ENCODE peak calls at places on chromosomes 4 and X, in seven cellular contexts. B is naive thymus-derived CD8-positive, alpha-beta T cell; T is mesothelial cell of epicardium; W is NCI-H748 treated with DMSO at 0.1 percent for 48 hours; M is activated T-cell treated with anti-CD3 and anti-CD28 coated beads, Interleukin-2, amount 50 U/mL, for 72 hours; P is cardiac fibroblast; V is stimulated activated naive B cell treated with anti-CD40 and anti-IgM and Interleukin-4, amounts not matched to agents 10 μg/mL and 1 μg/mL and 100 μg/mL, for 72 hours. I is an unnamed sample.
A peak's percentile ranks its signal among the peaks of the same experiment; 100 is the strongest.

GRCh38 chr4:108359936-108360681 is 191.4 kb upstream of the LEF1 start:
- DNase-seq in B (no peak), T (no peak), W (no peak), M (no peak), P (no peak), V (no peak), I (no peak)

GRCh38 chrX:107573016-107573415 is 55.3 kb upstream of the PRPS1 start:
- DNase-seq in B (no peak), T (no peak), W (no peak), M (no peak), P (no peak), V (no peak), I (no peak)

GRCh38 chr4:170007113-170007512 is 19.1 kb downstream of the MFAP3L start:
- DNase-seq in B (no peak), T (no peak), W (no peak), M (no peak), P (no peak), V (no peak), I (no peak)

GRCh38 chr4:123640271-123640670 is 243.7 kb downstream of the SPRY1 start:
- DNase-seq in B (no peak), T (no peak), W (no peak), M (no peak), P (peak; percentile 80), V (no peak), I (no peak)

GRCh38 chrX:105460366-105460765 is 239.9 kb upstream of the TEX13A start:
- DNase-seq in B (no peak), T (no peak), W (no peak), M (no peak), P (peak; percentile 67), V (no peak), I (no peak)

GRCh38 chrX:120308558-120308957 is 2.7 kb downstream of the TMEM255A start:
- DNase-seq in B (no peak), T (no peak), W (peak; percentile 35), M (peak; percentile 3), P (no peak), V (no peak), I (no peak)

GRCh38 chr4:3702551-3703221 is 63.5 kb upstream of the ADRA2C start:
- DNase-seq in B (no peak), T (no peak), W (no peak), M (no peak), P (no peak), V (no peak), I (no peak)

GRCh38 chr4:107203733-107204132 is 167.6 kb upstream of the DKK2 start:
- DNase-seq in B (no peak), T (no peak), W (no peak), M (no peak), P (no peak), V (no peak), I (no peak)

GRCh38 chr4:27010334-27010940 is 149.8 kb downstream of the STIM2 start:
- DNase-seq in B (peak; percentile 35), T (no peak), W (peak; percentile 23), M (peak; percentile 62), P (peak; percentile 84), V (peak; percentile 22), I (peak; percentile 33)

GRCh38 chrX:117707948-117708743 is 408.5 kb downstream of the KLHL13 start:
- DNase-seq in B (no peak), T (no peak), W (no peak), M (no peak), P (no peak), V (no peak), I (no peak)

GRCh38 chr4:112973897-112974296 is 75.6 kb upstream of the ANK2 start:
- DNase-seq in B (no peak), T (no peak), W (peak; percentile 70), M (no peak), P (no peak), V (no peak), I (no peak)

GRCh38 chr4:44447563-44448504 is 775 bp downstream of the KCTD8 start:
- DNase-seq in B (no peak), T (peak; percentile 25), W (no peak), M (peak; percentile 4), P (peak; percentile 30), V (no peak), I (peak; percentile 18)

GRCh38 chrX:103488332-103488731 is 31.0 kb downstream of the RAB40A start:
- DNase-seq in B (no peak), T (no peak), W (no peak), M (no peak), P (peak; percentile 41), V (no peak), I (no peak)

GRCh38 chr4:74324262-74324661 is 16.0 kb downstream of the EPGN start:
- DNase-seq in B (no peak), T (no peak), W (no peak), M (no peak), P (no peak), V (no peak), I (no peak)

I was measured in GM10248.